ENCODE peak calls at places on chromosomes 4 and X, in four cellular contexts. One of them, this sample, is unnamed.

GRCh38 chr4:186627226-186627865 is 72.0 kb upstream of the MTNR1A start:
- DNase-seq in D341Med: no peak
- DNase-seq in amniotic stem cell: no peak
- DNase-seq in activated CD4-positive, alpha-beta T cell treated with anti-CD3 and anti-CD28 coated beads for 1 hour: no peak
- DNase-seq in this sample: no peak

GRCh38 chr4:82851902-82852750 is 38.8 kb downstream of the SEC31A start:
- DNase-seq in D341Med: peak
- DNase-seq in amniotic stem cell: no peak
- DNase-seq in activated CD4-positive, alpha-beta T cell treated with anti-CD3 and anti-CD28 coated beads for 1 hour: no peak
- DNase-seq in this sample: no peak

GRCh38 chr4:115128037-115128436 is 14.6 kb upstream of the NDST4 start:
- DNase-seq in amniotic stem cell: no peak
- DNase-seq in D341Med: no peak
- DNase-seq in activated CD4-positive, alpha-beta T cell treated with anti-CD3 and anti-CD28 coated beads for 1 hour: no peak
- DNase-seq in this sample: no peak

GRCh38 chr4:14125375-14126129 is 498.0 kb upstream of the BOD1L1 start:
- DNase-seq in activated CD4-positive, alpha-beta T cell treated with anti-CD3 and anti-CD28 coated beads for 1 hour: no peak
- DNase-seq in amniotic stem cell: no peak
- DNase-seq in D341Med: no peak
- DNase-seq in this sample: no peak

GRCh38 chr4:7156273-7157139 is 35.8 kb upstream of the SORCS2 start:
- DNase-seq in amniotic stem cell: no peak
- DNase-seq in D341Med: peak
- DNase-seq in activated CD4-positive, alpha-beta T cell treated with anti-CD3 and anti-CD28 coated beads for 1 hour: no peak
- DNase-seq in this sample: peak

GRCh38 chrX:45428816-45429215 is 228.1 kb upstream of the DIPK2B start:
- DNase-seq in amniotic stem cell: no peak
- DNase-seq in activated CD4-positive, alpha-beta T cell treated with anti-CD3 and anti-CD28 coated beads for 1 hour: no peak
- DNase-seq in D341Med: no peak
- DNase-seq in this sample: no peak

GRCh38 chr4:173334891-173335754 is 965 bp upstream of the HMGB2 start:
- DNase-seq in amniotic stem cell: peak
- DNase-seq in activated CD4-positive, alpha-beta T cell treated with anti-CD3 and anti-CD28 coated beads for 1 hour: no peak
- DNase-seq in D341Med: peak
- DNase-seq in this sample: peak

GRCh38 chr4:70382691-70383181 is at the start of gene SMR3B:
- DNase-seq in activated CD4-positive, alpha-beta T cell treated with anti-CD3 and anti-CD28 coated beads for 1 hour: no peak
- DNase-seq in D341Med: no peak
- DNase-seq in amniotic stem cell: no peak
- DNase-seq in this sample: no peak

GRCh38 chr4:153067376-153067775 is 131.3 kb downstream of the FHDC1 start:
- DNase-seq in D341Med: no peak
- DNase-seq in amniotic stem cell: peak
- DNase-seq in activated CD4-positive, alpha-beta T cell treated with anti-CD3 and anti-CD28 coated beads for 1 hour: no peak
- DNase-seq in this sample: no peak

GRCh38 chr4:1231637-1232360 is 17.1 kb downstream of the CTBP1 start:
- DNase-seq in activated CD4-positive, alpha-beta T cell treated with anti-CD3 and anti-CD28 coated beads for 1 hour: no peak
- DNase-seq in D341Med: no peak
- DNase-seq in amniotic stem cell: no peak
- DNase-seq in this sample: no peak

GRCh38 chrX:136495043-136495442 is 2.3 kb upstream of the HTATSF1 start:
- DNase-seq in D341Med: no peak
- DNase-seq in amniotic stem cell: no peak
- DNase-seq in activated CD4-positive, alpha-beta T cell treated with anti-CD3 and anti-CD28 coated beads for 1 hour: no peak
- DNase-seq in this sample: no peak

GRCh38 chr4:74197123-74197522 is 39.2 kb downstream of the MTHFD2L start:
- DNase-seq in activated CD4-positive, alpha-beta T cell treated with anti-CD3 and anti-CD28 coated beads for 1 hour: no peak
- DNase-seq in amniotic stem cell: no peak
- DNase-seq in D341Med: no peak
- DNase-seq in this sample: no peak

GRCh38 chrX:11422529-11422857 is 129.3 kb downstream of the AMELX start:
- DNase-seq in amniotic stem cell: no peak
- DNase-seq in activated CD4-positive, alpha-beta T cell treated with anti-CD3 and anti-CD28 coated beads for 1 hour: no peak
- DNase-seq in D341Med: no peak
- DNase-seq in this sample: no peak

GRCh38 chr4:173547889-173548288 is 17.9 kb upstream of the HAND2 start:
- DNase-seq in amniotic stem cell: no peak
- DNase-seq in D341Med: no peak
- DNase-seq in activated CD4-positive, alpha-beta T cell treated with anti-CD3 and anti-CD28 coated beads for 1 hour: no peak
- DNase-seq in this sample: no peak

GRCh38 chrX:46686003-46686645 is 72.8 kb downstream of the SLC9A7 start:
- DNase-seq in D341Med: peak
- DNase-seq in amniotic stem cell: no peak
- DNase-seq in activated CD4-positive, alpha-beta T cell treated with anti-CD3 and anti-CD28 coated beads for 1 hour: no peak
- DNase-seq in this sample: peak

GRCh38 chr4:95929448-95930064 is 89.7 kb downstream of the PDHA2 start:
- DNase-seq in amniotic stem cell: no peak
- DNase-seq in activated CD4-positive, alpha-beta T cell treated with anti-CD3 and anti-CD28 coated beads for 1 hour: no peak
- DNase-seq in D341Med: no peak
- DNase-seq in this sample: no peak

GRCh38 chr4:6372649-6373525 is 99.5 kb downstream of the PPP2R2C start:
- DNase-seq in amniotic stem cell: no peak
- DNase-seq in activated CD4-positive, alpha-beta T cell treated with anti-CD3 and anti-CD28 coated beads for 1 hour: no peak
- DNase-seq in D341Med: peak
- DNase-seq in this sample: peak

GRCh38 chrX:32804034-32804433 is 407.3 kb downstream of the DMD start:
- DNase-seq in D341Med: no peak
- DNase-seq in activated CD4-positive, alpha-beta T cell treated with anti-CD3 and anti-CD28 coated beads for 1 hour: no peak
- DNase-seq in amniotic stem cell: no peak
- DNase-seq in this sample: no peak

GRCh38 chr4:183437452-183437851 is 7.0 kb upstream of the CDKN2AIP start:
- DNase-seq in amniotic stem cell: no peak
- DNase-seq in D341Med: no peak
- DNase-seq in activated CD4-positive, alpha-beta T cell treated with anti-CD3 and anti-CD28 coated beads for 1 hour: no peak
- DNase-seq in this sample: no peak

GRCh38 chr4:26273308-26273980 is 47.4 kb upstream of the RBPJ start:
- DNase-seq in amniotic stem cell: no peak
- DNase-seq in activated CD4-positive, alpha-beta T cell treated with anti-CD3 and anti-CD28 coated beads for 1 hour: no peak
- DNase-seq in D341Med: no peak
- DNase-seq in this sample: no peak

GRCh38 chrX:123871309-123871708 is 11.5 kb downstream of the XIAP start:
- DNase-seq in amniotic stem cell: no peak
- DNase-seq in activated CD4-positive, alpha-beta T cell treated with anti-CD3 and anti-CD28 coated beads for 1 hour: no peak
- DNase-seq in D341Med: no peak
- DNase-seq in this sample: no peak

GRCh38 chr4:3465698-3466671 is 2.9 kb downstream of the DOK7 start:
- DNase-seq in activated CD4-positive, alpha-beta T cell treated with anti-CD3 and anti-CD28 coated beads for 1 hour: no peak
- DNase-seq in D341Med: no peak
- DNase-seq in amniotic stem cell: no peak
- DNase-seq in this sample: no peak

GRCh38 chr4:140127422-140127821 is 26.6 kb downstream of the MAML3 start:
- DNase-seq in D341Med: no peak
- DNase-seq in activated CD4-positive, alpha-beta T cell treated with anti-CD3 and anti-CD28 coated beads for 1 hour: no peak
- DNase-seq in amniotic stem cell: no peak
- DNase-seq in this sample: no peak

GRCh38 chr4:120517966-120518365 is 404.6 kb downstream of the PRDM5 start:
- DNase-seq in amniotic stem cell: peak
- DNase-seq in D341Med: no peak
- DNase-seq in activated CD4-positive, alpha-beta T cell treated with anti-CD3 and anti-CD28 coated beads for 1 hour: no peak
- DNase-seq in this sample: peak

GRCh38 chr4:17027495-17027894 is 129.1 kb upstream of the LDB2 start:
- DNase-seq in amniotic stem cell: peak
- DNase-seq in activated CD4-positive, alpha-beta T cell treated with anti-CD3 and anti-CD28 coated beads for 1 hour: no peak
- DNase-seq in D341Med: no peak
- DNase-seq in this sample: no peak

GRCh38 chrX:67720344-67720743 is 176.5 kb downstream of the AR start:
- DNase-seq in activated CD4-positive, alpha-beta T cell treated with anti-CD3 and anti-CD28 coated beads for 1 hour: no peak
- DNase-seq in D341Med: no peak
- DNase-seq in amniotic stem cell: no peak
- DNase-seq in this sample: no peak

GRCh38 chrX:69614896-69615295 is 1.0 kb upstream of the EDA start:
- DNase-seq in amniotic stem cell: no peak
- DNase-seq in activated CD4-positive, alpha-beta T cell treated with anti-CD3 and anti-CD28 coated beads for 1 hour: no peak
- DNase-seq in D341Med: no peak
- DNase-seq in this sample: peak

GRCh38 chr4:140076307-140076706 is 77.7 kb downstream of the MAML3 start:
- DNase-seq in D341Med: no peak
- DNase-seq in activated CD4-positive, alpha-beta T cell treated with anti-CD3 and anti-CD28 coated beads for 1 hour: no peak
- DNase-seq in amniotic stem cell: no peak
- DNase-seq in this sample: no peak

GRCh38 chr4:150896513-150896912 is 118.6 kb downstream of the LRBA start:
- DNase-seq in activated CD4-positive, alpha-beta T cell treated with anti-CD3 and anti-CD28 coated beads for 1 hour: no peak
- DNase-seq in D341Med: no peak
- DNase-seq in amniotic stem cell: no peak
- DNase-seq in this sample: no peak

GRCh38 chr4:7171191-7171900 is 21.0 kb upstream of the SORCS2 start:
- DNase-seq in D341Med: no peak
- DNase-seq in activated CD4-positive, alpha-beta T cell treated with anti-CD3 and anti-CD28 coated beads for 1 hour: no peak
- DNase-seq in amniotic stem cell: no peak
- DNase-seq in this sample: no peak

GRCh38 chr4:76977731-76978350 is 28.3 kb downstream of the SEPTIN11 start:
- DNase-seq in amniotic stem cell: peak
- DNase-seq in activated CD4-positive, alpha-beta T cell treated with anti-CD3 and anti-CD28 coated beads for 1 hour: no peak
- DNase-seq in D341Med: no peak
- DNase-seq in this sample: no peak

GRCh38 chr4:41745292-41746024 is 3.1 kb downstream of the PHOX2B start:
- DNase-seq in D341Med: no peak
- DNase-seq in activated CD4-positive, alpha-beta T cell treated with anti-CD3 and anti-CD28 coated beads for 1 hour: no peak
- DNase-seq in amniotic stem cell: no peak
- DNase-seq in this sample: peak

GRCh38 chr4:119207051-119207450 is 5.5 kb upstream of the USP53 start:
- DNase-seq in D341Med: no peak
- DNase-seq in amniotic stem cell: no peak
- DNase-seq in activated CD4-positive, alpha-beta T cell treated with anti-CD3 and anti-CD28 coated beads for 1 hour: no peak
- DNase-seq in this sample: no peak

GRCh38 chr4:82124365-82124764 is 249.4 kb downstream of the HNRNPD start:
- DNase-seq in D341Med: no peak
- DNase-seq in amniotic stem cell: no peak
- DNase-seq in activated CD4-positive, alpha-beta T cell treated with anti-CD3 and anti-CD28 coated beads for 1 hour: no peak
- DNase-seq in this sample: peak